ENCODE peak calls at places on chromosomes 4 and X, in five cellular contexts. J is NCI-H1092 treated with DMSO at 0.1 percent for 48 hours; W is activated naive CD4-positive, alpha-beta T cell treated with anti-CD3 and anti-CD28 coated beads, Interleukin-2, amount 10 ng/mL, durations not matched to agents 7 days and 5 days; O is activated CD4-positive, alpha-beta T cell treated with anti-CD3 and anti-CD28 coated beads, Interleukin-2, amount 50 U/mL, for 1 hour; X is stomach. U is an unnamed sample.

GRCh38 chr4:70657326-70657725 is 9.0 kb downstream of the JCHAIN start:
- DNase-seq in J (no peak), W (no peak), O (no peak), X (no peak), U (no peak)

GRCh38 chr4:38782452-38783108 is at the start of gene TLR10:
- DNase-seq in J (peak; percentile 52), W (peak; percentile 49), O (no peak), X (peak; percentile 36), U (peak; percentile 29)

GRCh38 chr4:177339794-177340374 is 30.2 kb downstream of the NEIL3 start:
- DNase-seq in J (peak; percentile 30), W (no peak), O (no peak), X (no peak), U (peak; percentile 33)

GRCh38 chrX:41333744-41333993 is 293 bp upstream of the DDX3X start:
- DNase-seq in J (peak; percentile 97), W (peak; percentile 79), O (peak; percentile 63), X (no peak), U (no peak)

GRCh38 chr4:103075894-103076776 is at the start of gene SLC9B2:
- DNase-seq in J (peak; percentile 83), W (peak; percentile 73), O (peak; percentile 54), X (peak; percentile 59), U (peak; percentile 63)

GRCh38 chrX:149950681-149951080 is 12.4 kb upstream of the EOLA2 start:
- DNase-seq in J (peak; percentile 5), W (peak; percentile 28), O (no peak), X (no peak), U (no peak)

GRCh38 chr4:104205116-104205515 is 289.6 kb downstream of the CXXC4 start:
- DNase-seq in J (no peak), W (no peak), O (no peak), X (no peak), U (no peak)

GRCh38 chr4:25888781-25889180 is 25.2 kb upstream of the SMIM20 start:
- DNase-seq in J (no peak), W (no peak), O (no peak), X (no peak), U (no peak)

GRCh38 chrX:18885317-18886004 is 98.5 kb downstream of the PHKA2 start:
- DNase-seq in J (no peak), W (no peak), O (no peak), X (no peak), U (no peak)

GRCh38 chr4:48772568-48772967 is 7.5 kb downstream of the FRYL start:
- DNase-seq in J (no peak), W (no peak), O (no peak), X (no peak), U (no peak)

GRCh38 chrX:87679849-87680248 is 162.2 kb downstream of the KLHL4 start:
- DNase-seq in J (no peak), W (no peak), O (no peak), X (no peak), U (no peak)

GRCh38 chrX:16578218-16578617 is 71.7 kb upstream of the S100G start:
- DNase-seq in J (no peak), W (no peak), O (no peak), X (no peak), U (no peak)

GRCh38 chr4:101328063-101328602 is 19.2 kb downstream of the PPP3CA start:
- DNase-seq in J (no peak), W (peak; percentile 37), O (no peak), X (no peak), U (peak; percentile 74)

U was measured in central memory CD4-positive, alpha-beta T cell.